ENCODE peak calls at places on chromosomes 2 and 18, in five cellular contexts. One of them, this sample, is unnamed.

GRCh38 chr2:274503-274902 is 9.8 kb downstream of the ACP1 start:
- DNase-seq in endodermal cell: no peak
- DNase-seq in fibroblast of lung: no peak
- DNase-seq in A549: peak; percentile 25
- DNase-seq in Peyer's patch: no peak
- DNase-seq in this sample: no peak

GRCh38 chr18:70335892-70336726 is 47.3 kb downstream of the SOCS6 start:
- DNase-seq in fibroblast of lung: no peak
- DNase-seq in A549: peak; percentile 45
- DNase-seq in Peyer's patch: no peak
- DNase-seq in endodermal cell: no peak
- DNase-seq in this sample: no peak

GRCh38 chr2:28681216-28681981 is 70.2 kb upstream of the PPP1CB start:
- DNase-seq in A549: no peak
- DNase-seq in fibroblast of lung: peak; percentile 35
- DNase-seq in Peyer's patch: peak; percentile 37
- DNase-seq in endodermal cell: no peak
- DNase-seq in this sample: peak; percentile 59

GRCh38 chr18:6207119-6207518 is 207.6 kb downstream of the L3MBTL4 start:
- DNase-seq in Peyer's patch: no peak
- DNase-seq in endodermal cell: no peak
- DNase-seq in A549: no peak
- DNase-seq in fibroblast of lung: no peak
- DNase-seq in this sample: no peak

GRCh38 chr2:206920936-206921335 is 18.4 kb upstream of the CPO start:
- DNase-seq in endodermal cell: no peak
- DNase-seq in fibroblast of lung: no peak
- DNase-seq in Peyer's patch: no peak
- DNase-seq in A549: peak; percentile 4
- DNase-seq in this sample: no peak

GRCh38 chr2:168639501-168639900 is 162.9 kb upstream of the NOSTRIN start:
- DNase-seq in fibroblast of lung: peak; percentile 98
- DNase-seq in endodermal cell: peak; percentile 80
- DNase-seq in Peyer's patch: no peak
- DNase-seq in A549: peak; percentile 12
- DNase-seq in this sample: no peak

GRCh38 chr2:200310545-200310971 is 4.1 kb downstream of the SPATS2L start:
- DNase-seq in A549: no peak
- DNase-seq in endodermal cell: no peak
- DNase-seq in fibroblast of lung: peak; percentile 55
- DNase-seq in Peyer's patch: no peak
- DNase-seq in this sample: no peak

GRCh38 chr2:68853035-68853434 is 18.2 kb downstream of the BMP10 start:
- DNase-seq in endodermal cell: no peak
- DNase-seq in fibroblast of lung: peak; percentile 21
- DNase-seq in A549: no peak
- DNase-seq in Peyer's patch: no peak
- DNase-seq in this sample: no peak

GRCh38 chr2:64637931-64638330 is 15.8 kb downstream of the SERTAD2 start:
- DNase-seq in fibroblast of lung: no peak
- DNase-seq in endodermal cell: no peak
- DNase-seq in Peyer's patch: no peak
- DNase-seq in A549: no peak
- DNase-seq in this sample: no peak

GRCh38 chr2:11514081-11514730 is 19.6 kb upstream of the GREB1 start:
- DNase-seq in Peyer's patch: no peak
- DNase-seq in fibroblast of lung: no peak
- DNase-seq in A549: no peak
- DNase-seq in endodermal cell: no peak
- DNase-seq in this sample: no peak

GRCh38 chr2:222548997-222549396 is 106.9 kb downstream of the FARSB start:
- DNase-seq in A549: no peak
- DNase-seq in endodermal cell: peak; percentile 76
- DNase-seq in Peyer's patch: no peak
- DNase-seq in fibroblast of lung: no peak
- DNase-seq in this sample: no peak

GRCh38 chr18:65093341-65093740 is 657.5 kb upstream of the CDH7 start:
- DNase-seq in fibroblast of lung: no peak
- DNase-seq in endodermal cell: no peak
- DNase-seq in A549: no peak
- DNase-seq in Peyer's patch: no peak
- DNase-seq in this sample: no peak

GRCh38 chr2:191386938-191387536 is 141.8 kb downstream of the MYO1B start:
- DNase-seq in fibroblast of lung: peak; percentile 65
- DNase-seq in A549: no peak
- DNase-seq in Peyer's patch: no peak
- DNase-seq in endodermal cell: no peak
- DNase-seq in this sample: no peak

GRCh38 chr18:45423664-45424063 is 191.6 kb upstream of the SLC14A2 start:
- DNase-seq in fibroblast of lung: no peak
- DNase-seq in Peyer's patch: no peak
- DNase-seq in endodermal cell: no peak
- DNase-seq in A549: no peak
- DNase-seq in this sample: no peak

DNA sequence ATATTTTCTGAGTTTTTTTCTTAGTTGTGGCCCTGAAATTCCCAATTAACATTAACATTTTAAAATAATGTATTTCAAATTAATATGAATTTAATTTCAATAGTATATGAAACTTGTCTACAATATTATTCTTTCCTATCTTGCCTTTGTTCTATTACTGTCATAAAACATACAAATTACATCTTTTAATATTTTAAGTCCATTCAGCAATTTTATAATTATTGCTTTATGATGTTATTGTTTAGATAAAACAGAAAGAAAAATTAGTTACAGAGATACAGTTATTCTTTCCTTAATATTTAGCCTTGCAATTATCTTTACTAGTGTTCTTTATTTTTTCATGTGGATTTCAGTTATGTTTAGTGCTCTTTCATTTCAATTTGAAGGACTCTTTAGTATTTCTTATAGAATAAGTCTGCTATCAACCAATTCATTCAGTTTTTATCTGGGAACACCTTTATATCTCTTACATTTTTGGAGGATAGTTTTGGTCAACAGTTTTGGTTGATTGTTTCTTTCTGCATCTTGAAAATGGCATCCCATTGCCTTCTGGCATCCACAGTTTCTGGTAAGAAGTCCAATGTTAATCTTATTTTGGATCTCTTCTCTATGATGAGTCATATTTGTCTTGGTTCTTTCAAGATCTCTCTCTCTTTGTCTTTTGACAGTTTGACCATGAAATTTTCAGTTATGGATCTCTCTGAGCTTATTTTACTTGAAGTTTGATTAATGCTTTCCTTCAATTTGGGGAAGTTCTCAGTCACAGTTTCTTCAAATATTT is 76.9 kb upstream of the CHST9 start:
- DNase-seq in fibroblast of lung: no peak
- DNase-seq in Peyer's patch: no peak
- DNase-seq in A549: no peak
- DNase-seq in endodermal cell: no peak
- DNase-seq in this sample: no peak
- H3K4me1 ChIP-seq in fibroblast of lung: no peaks in the 10 kb centered on the region
- H3K4me1 ChIP-seq in Peyer's patch: no peaks in the 10 kb centered on the region
- H3K4me1 ChIP-seq in A549: no peaks in the 10 kb centered on the region
- H3K4me1 ChIP-seq in endodermal cell: no peaks in the 10 kb centered on the region
- H3K4me1 ChIP-seq in this sample: no peaks in the 10 kb centered on the region

GRCh38 chr2:175847128-175847527 is 154.9 kb downstream of the LNPK start:
- DNase-seq in endodermal cell: no peak
- DNase-seq in fibroblast of lung: no peak
- DNase-seq in Peyer's patch: no peak
- DNase-seq in A549: no peak
- DNase-seq in this sample: no peak

GRCh38 chr2:175840261-175840660 is 161.8 kb downstream of the LNPK start:
- DNase-seq in A549: no peak
- DNase-seq in fibroblast of lung: peak; percentile 58
- DNase-seq in Peyer's patch: no peak
- DNase-seq in endodermal cell: no peak
- DNase-seq in this sample: no peak

GRCh38 chr2:175838979-175839378 is 163.1 kb downstream of the LNPK start:
- DNase-seq in Peyer's patch: no peak
- DNase-seq in fibroblast of lung: no peak
- DNase-seq in A549: no peak
- DNase-seq in endodermal cell: no peak
- DNase-seq in this sample: no peak

DNA sequence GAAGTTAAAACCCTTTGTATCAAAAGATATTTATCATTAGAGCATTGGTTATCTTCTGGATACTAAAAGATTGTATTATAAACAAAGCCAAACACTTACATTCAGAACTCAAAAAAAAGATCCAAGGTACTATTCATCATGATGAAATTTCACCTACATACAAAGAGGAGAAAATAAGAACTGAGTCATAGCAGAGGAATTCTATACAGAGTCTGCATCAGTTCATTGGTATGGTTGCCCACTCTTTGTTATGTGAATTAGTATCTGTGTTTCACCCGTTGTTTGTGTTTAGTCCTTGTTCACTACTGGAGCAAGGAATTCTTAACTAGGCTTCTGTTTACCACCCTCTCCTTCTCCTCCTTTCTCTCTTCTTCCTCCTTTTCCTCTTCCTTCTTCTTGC is 157.9 kb downstream of the LNPK start:
- DNase-seq in Peyer's patch: no peak
- DNase-seq in A549: no peak
- DNase-seq in endodermal cell: no peak
- DNase-seq in fibroblast of lung: peak; percentile 49
- DNase-seq in this sample: no peak
- TF ChIP-seq CTCF in Peyer's patch: no peak
- TF ChIP-seq CTCF in A549: no peak
- TF ChIP-seq CTCF in endodermal cell: no peak
- TF ChIP-seq CTCF in fibroblast of lung: no peak
- TF ChIP-seq CTCF in this sample: no peak

GRCh38 chr18:79947881-79948610 is 3.4 kb downstream of the SLC66A2 start:
- DNase-seq in A549: no peak
- DNase-seq in Peyer's patch: no peak
- DNase-seq in fibroblast of lung: no peak
- DNase-seq in endodermal cell: peak; percentile 26
- DNase-seq in this sample: peak; percentile 40

GRCh38 chr18:79948719-79949411 is 2.6 kb downstream of the SLC66A2 start:
- DNase-seq in endodermal cell: peak; percentile 23
- DNase-seq in Peyer's patch: no peak
- DNase-seq in fibroblast of lung: no peak
- DNase-seq in A549: no peak
- DNase-seq in this sample: peak; percentile 36

GRCh38 chr18:79951545-79952456 is at the start of gene SLC66A2:
- DNase-seq in endodermal cell: peak; percentile 96
- DNase-seq in A549: peak; percentile 66
- DNase-seq in fibroblast of lung: peak; percentile 81
- DNase-seq in Peyer's patch: peak; percentile 87
- DNase-seq in this sample: peak; percentile 96

GRCh38 chr18:79950440-79951341 is 762 bp downstream of the SLC66A2 start:
- DNase-seq in fibroblast of lung: no peak
- DNase-seq in endodermal cell: peak; percentile 73
- DNase-seq in Peyer's patch: no peak
- DNase-seq in A549: no peak
- DNase-seq in this sample: peak; percentile 63

GRCh38 chr18:79949571-79950439 is 1.6 kb downstream of the SLC66A2 start:
- DNase-seq in A549: no peak
- DNase-seq in Peyer's patch: peak; percentile 70
- DNase-seq in fibroblast of lung: no peak
- DNase-seq in endodermal cell: peak; percentile 7
- DNase-seq in this sample: peak; percentile 52
- H3K4me3 ChIP-seq in A549: no peak overlapping the region
- H3K4me3 ChIP-seq in Peyer's patch: peak overlapping the region; percentile 98
- H3K4me3 ChIP-seq in fibroblast of lung: peak overlapping the region; percentile 76
- H3K4me3 ChIP-seq in endodermal cell: peak overlapping the region; percentile 84
- H3K4me3 ChIP-seq in this sample: no peak overlapping the region

GRCh38 chr2:160474319-160474645 is 19.3 kb downstream of the RBMS1 start:
- DNase-seq in fibroblast of lung: peak; percentile 44
- DNase-seq in Peyer's patch: no peak
- DNase-seq in A549: no peak
- DNase-seq in endodermal cell: no peak
- DNase-seq in this sample: no peak
- H3K4me1 ChIP-seq in fibroblast of lung: peaks cover 20% of the 10 kb centered on the region
- H3K4me1 ChIP-seq in Peyer's patch: no peaks in the 10 kb centered on the region
- H3K4me1 ChIP-seq in A549: peaks cover 33% of the 10 kb centered on the region
- H3K4me1 ChIP-seq in endodermal cell: peaks cover 6% of the 10 kb centered on the region
- H3K4me1 ChIP-seq in this sample: peaks cover 7% of the 10 kb centered on the region

GRCh38 chr2:217943379-217944321 is 59.1 kb downstream of the TNS1 start:
- DNase-seq in Peyer's patch: no peak
- DNase-seq in endodermal cell: peak; percentile 96
- DNase-seq in fibroblast of lung: peak; percentile 44
- DNase-seq in A549: peak; percentile 35
- DNase-seq in this sample: peak; percentile 79
- TF ChIP-seq CTCF in Peyer's patch: no peak
- TF ChIP-seq CTCF in endodermal cell: peak; percentile 55
- TF ChIP-seq CTCF in fibroblast of lung: no peak
- TF ChIP-seq CTCF in A549: no peak
- TF ChIP-seq CTCF in this sample: no peak